ENCODE peak calls at places on chromosomes 5 and 9, in four cellular contexts. One of them, this sample, is unnamed.

GRCh38 chr9:97984188-97985057 is 1.3 kb downstream of the ANP32B start:
- DNase-seq in HuH-7.5: peak; percentile 80
- DNase-seq in ELR: peak; percentile 83
- DNase-seq in T-helper 9 cell: peak; percentile 71
- DNase-seq in this sample: peak; percentile 66

GRCh38 chr9:121599186-121599871 is 52.1 kb upstream of the DAB2IP start:
- DNase-seq in HuH-7.5: peak; percentile 94
- DNase-seq in ELR: peak; percentile 41
- DNase-seq in T-helper 9 cell: no peak
- DNase-seq in this sample: peak; percentile 78

GRCh38 chr9:3027260-3027659 is 183.4 kb upstream of the PUM3 start:
- DNase-seq in ELR: no peak
- DNase-seq in HuH-7.5: no peak
- DNase-seq in T-helper 9 cell: no peak
- DNase-seq in this sample: no peak

GRCh38 chr9:122456123-122456522 is 21.6 kb downstream of the OR1J1 start:
- DNase-seq in ELR: no peak
- DNase-seq in HuH-7.5: no peak
- DNase-seq in T-helper 9 cell: no peak
- DNase-seq in this sample: no peak

GRCh38 chr5:64947031-64947430 is 178.3 kb downstream of the CWC27 start:
- DNase-seq in ELR: no peak
- DNase-seq in HuH-7.5: no peak
- DNase-seq in T-helper 9 cell: no peak
- DNase-seq in this sample: peak; percentile 15

GRCh38 chr9:126777733-126778132 is 27.1 kb upstream of the ZBTB43 start:
- DNase-seq in T-helper 9 cell: no peak
- DNase-seq in HuH-7.5: peak; percentile 48
- DNase-seq in ELR: no peak
- DNase-seq in this sample: no peak

GRCh38 chr9:738209-738915 is 103.1 kb upstream of the DMRT1 start:
- DNase-seq in T-helper 9 cell: no peak
- DNase-seq in HuH-7.5: no peak
- DNase-seq in ELR: peak; percentile 97
- DNase-seq in this sample: no peak

GRCh38 chr5:129511291-129511690 is 51.2 kb downstream of the ADAMTS19 start:
- DNase-seq in ELR: no peak
- DNase-seq in T-helper 9 cell: no peak
- DNase-seq in HuH-7.5: no peak
- DNase-seq in this sample: no peak

GRCh38 chr5:168295574-168296201 is 4.2 kb downstream of the WWC1 start:
- DNase-seq in ELR: peak; percentile 71
- DNase-seq in T-helper 9 cell: no peak
- DNase-seq in HuH-7.5: peak; percentile 69
- DNase-seq in this sample: peak; percentile 50

GRCh38 chr9:110135858-110136257 is 72.1 kb downstream of the C9orf152 start:
- DNase-seq in HuH-7.5: no peak
- DNase-seq in ELR: peak; percentile 54
- DNase-seq in T-helper 9 cell: no peak
- DNase-seq in this sample: no peak

GRCh38 chr9:92385953-92386352 is 18.4 kb downstream of the OGN start:
- DNase-seq in T-helper 9 cell: no peak
- DNase-seq in HuH-7.5: no peak
- DNase-seq in ELR: peak; percentile 28
- DNase-seq in this sample: no peak

GRCh38 chr5:132754947-132755346 is 7.7 kb downstream of the CCNI2 start:
- DNase-seq in T-helper 9 cell: no peak
- DNase-seq in HuH-7.5: no peak
- DNase-seq in ELR: peak; percentile 58
- DNase-seq in this sample: no peak

GRCh38 chr5:118405650-118406061 is 582.7 kb downstream of the DTWD2 start:
- DNase-seq in T-helper 9 cell: no peak
- DNase-seq in HuH-7.5: no peak
- DNase-seq in ELR: no peak
- DNase-seq in this sample: no peak

GRCh38 chr9:97809666-97810344 is 43.2 kb upstream of the FOXE1 start:
- DNase-seq in ELR: peak; percentile 67
- DNase-seq in HuH-7.5: no peak
- DNase-seq in T-helper 9 cell: no peak
- DNase-seq in this sample: no peak

GRCh38 chr5:180136661-180137381 is 65.3 kb upstream of the RNF130 start:
- DNase-seq in T-helper 9 cell: no peak
- DNase-seq in ELR: no peak
- DNase-seq in HuH-7.5: no peak
- DNase-seq in this sample: no peak

GRCh38 chr5:141374627-141375026 is 936 bp downstream of the PCDHGA6 start:
- DNase-seq in ELR: no peak
- DNase-seq in HuH-7.5: no peak
- DNase-seq in T-helper 9 cell: no peak
- DNase-seq in this sample: no peak

GRCh38 chr5:109281136-109281690 is 128.6 kb downstream of the PJA2 start:
- DNase-seq in HuH-7.5: no peak
- DNase-seq in ELR: no peak
- DNase-seq in T-helper 9 cell: no peak
- DNase-seq in this sample: no peak

GRCh38 chr5:35030426-35030825 is 17.3 kb downstream of the AGXT2 start:
- DNase-seq in T-helper 9 cell: no peak
- DNase-seq in HuH-7.5: no peak
- DNase-seq in ELR: peak; percentile 37
- DNase-seq in this sample: no peak

GRCh38 chr5:14628346-14628745 is 36.2 kb upstream of the OTULIN start:
- DNase-seq in T-helper 9 cell: peak; percentile 36
- DNase-seq in ELR: peak; percentile 66
- DNase-seq in HuH-7.5: peak; percentile 22
- DNase-seq in this sample: peak; percentile 35

GRCh38 chr9:137255448-137256114 is 454 bp downstream of the NELFB start:
- DNase-seq in HuH-7.5: no peak
- DNase-seq in ELR: peak; percentile 60
- DNase-seq in T-helper 9 cell: no peak
- DNase-seq in this sample: peak; percentile 77

GRCh38 chr5:142511318-142511717 is 174.6 kb downstream of the FGF1 start:
- DNase-seq in T-helper 9 cell: no peak
- DNase-seq in ELR: no peak
- DNase-seq in HuH-7.5: no peak
- DNase-seq in this sample: no peak

GRCh38 chr5:6833406-6833805 is 120.2 kb downstream of the TENT4A start:
- DNase-seq in ELR: no peak
- DNase-seq in T-helper 9 cell: no peak
- DNase-seq in HuH-7.5: no peak
- DNase-seq in this sample: no peak

GRCh38 chr9:38298503-38298902 is 94.0 kb upstream of the ALDH1B1 start:
- DNase-seq in T-helper 9 cell: no peak
- DNase-seq in ELR: no peak
- DNase-seq in HuH-7.5: no peak
- DNase-seq in this sample: no peak

GRCh38 chr9:75176037-75176436 is 87.7 kb downstream of the OSTF1 start:
- DNase-seq in ELR: no peak
- DNase-seq in HuH-7.5: no peak
- DNase-seq in T-helper 9 cell: no peak
- DNase-seq in this sample: no peak

GRCh38 chr5:55634866-55635265 is 77.3 kb downstream of the SLC38A9 start:
- DNase-seq in HuH-7.5: no peak
- DNase-seq in T-helper 9 cell: no peak
- DNase-seq in ELR: peak; percentile 10
- DNase-seq in this sample: no peak

GRCh38 chr9:3517377-3518048 is 8.3 kb downstream of the RFX3 start:
- DNase-seq in ELR: no peak
- DNase-seq in T-helper 9 cell: no peak
- DNase-seq in HuH-7.5: no peak
- DNase-seq in this sample: no peak

This sample was measured in HEK293T.